ENCODE peak calls at places on chromosomes 13 and 19, in seven cellular contexts. I is AG04449, Z is EL, H is A172, K is HuH-7, R is Calu3, W is GM19239. M is an unnamed sample.

GRCh38 chr13:97723655-97724054 is 229.8 kb upstream of the IPO5 start:
- DNase-seq in I (no peak), W (no peak), K (no peak), H (no peak), R (no peak), Z (no peak), M (no peak)

GRCh38 chr13:97629601-97630272 is 195.8 kb downstream of the RAP2A start:
- DNase-seq in R (no peak), I (no peak), H (no peak), W (no peak), Z (no peak), K (no peak), M (peak)

GRCh38 chr13:29140277-29140676 is 320.1 kb downstream of the MTUS2 start:
- DNase-seq in I (peak), H (peak), R (no peak), K (no peak), W (no peak), Z (peak), M (no peak)

GRCh38 chr13:66407159-66407558 is 823.0 kb downstream of the PCDH9 start:
- DNase-seq in R (no peak), H (no peak), W (no peak), K (no peak), Z (no peak), I (no peak), M (no peak)

GRCh38 chr13:92158335-92158734 is 759.9 kb downstream of the GPC5 start:
- DNase-seq in I (no peak), W (no peak), Z (no peak), K (no peak), R (no peak), H (peak), M (no peak)

GRCh38 chr19:6227941-6228325 is 51.8 kb downstream of the MLLT1 start:
- DNase-seq in I (no peak), R (no peak), Z (no peak), K (no peak), W (no peak), H (no peak), M (no peak)

GRCh38 chr13:98445340-98446233 is 131.3 kb downstream of the STK24 start:
- DNase-seq in R (peak), W (peak), K (peak), Z (peak), I (no peak), H (peak), M (no peak)

GRCh38 chr13:31042501-31043165 is 110.2 kb downstream of the TEX26 start:
- DNase-seq in H (no peak), I (no peak), Z (no peak), W (no peak), K (no peak), R (no peak), M (no peak)

GRCh38 chr19:919157-920050 is 2.3 kb downstream of the KISS1R start:
- DNase-seq in Z (no peak), K (no peak), W (no peak), H (no peak), R (peak), I (no peak), M (peak)

GRCh38 chr13:21372530-21372929 is 86.6 kb downstream of the ZDHHC20 start:
- DNase-seq in R (no peak), I (no peak), W (no peak), Z (no peak), H (no peak), K (no peak), M (no peak)

GRCh38 chr13:40306817-40307216 is 359.6 kb downstream of the FOXO1 start:
- DNase-seq in I (no peak), R (no peak), K (no peak), H (no peak), W (no peak), Z (no peak), M (no peak)

GRCh38 chr13:77810430-77810829 is 108.2 kb downstream of the EDNRB start:
- DNase-seq in H (peak), R (no peak), W (peak), Z (peak), K (peak), I (no peak), M (no peak)

GRCh38 chr19:18312021-18312534 is 10.8 kb downstream of the LSM4 start:
- DNase-seq in R (no peak), I (no peak), Z (no peak), H (no peak), W (no peak), K (no peak), M (no peak)

GRCh38 chr19:2305974-2306806 is 1.8 kb downstream of the LINGO3 start:
- DNase-seq in Z (no peak), K (no peak), W (no peak), H (no peak), I (no peak), R (no peak), M (no peak)

GRCh38 chr13:48315981-48316380 is 12.4 kb downstream of the RB1 start:
- DNase-seq in W (no peak), R (no peak), Z (no peak), K (no peak), H (no peak), I (no peak), M (no peak)

GRCh38 chr19:1538978-1539377 is 15.1 kb downstream of the PLK5 start:
- DNase-seq in Z (no peak), H (no peak), K (no peak), W (no peak), R (no peak), I (no peak), M (no peak)

GRCh38 chr13:36998624-36999041 is 507 bp downstream of the ALG5 start:
- DNase-seq in W (no peak), I (no peak), Z (peak), R (peak), K (peak), H (no peak), M (peak)

GRCh38 chr13:91946498-91947070 is 548.2 kb downstream of the GPC5 start:
- DNase-seq in Z (no peak), K (peak), H (peak), R (no peak), I (no peak), W (no peak), M (no peak)

GRCh38 chr13:64633948-64634347 is 2596.2 kb downstream of the PCDH9 start:
- DNase-seq in Z (no peak), K (no peak), H (peak), R (no peak), I (no peak), W (no peak), M (no peak)

GRCh38 chr13:26074706-26075105 is 22.9 kb upstream of the SHISA2 start:
- DNase-seq in I (no peak), K (no peak), W (no peak), Z (peak), H (peak), R (peak), M (no peak)

GRCh38 chr13:34513526-34513925 is 428.5 kb upstream of the NBEA start:
- DNase-seq in W (no peak), H (no peak), K (no peak), I (no peak), R (no peak), Z (no peak), M (no peak)

GRCh38 chr19:41799444-41800000 is 3.1 kb downstream of the CEACAM3 start:
- DNase-seq in W (no peak), K (no peak), I (no peak), R (peak), Z (no peak), H (no peak), M (no peak)

GRCh38 chr19:35621708-35622107 is 7.1 kb upstream of the RBM42 start:
- DNase-seq in W (no peak), K (no peak), I (no peak), H (no peak), R (no peak), Z (no peak), M (no peak)

GRCh38 chr13:79196366-79196765 is 209.7 kb downstream of the RBM26 start:
- DNase-seq in Z (no peak), H (no peak), I (no peak), R (no peak), K (no peak), W (no peak), M (no peak)

GRCh38 chr13:40149611-40150283 is 494.3 kb downstream of the COG6 start:
- DNase-seq in K (no peak), W (no peak), R (no peak), Z (peak), H (peak), I (peak), M (no peak)

GRCh38 chr19:38559428-38560401 is 58.0 kb downstream of the MAP4K1 start:
- DNase-seq in K (no peak), Z (peak), I (no peak), W (peak), R (no peak), H (peak), M (no peak)

GRCh38 chr19:38386300-38386967 is 1.4 kb downstream of the GGN start:
- DNase-seq in R (no peak), W (no peak), Z (no peak), H (no peak), K (no peak), I (no peak), M (no peak)

GRCh38 chr13:98556968-98557591 is 19.8 kb downstream of the STK24 start:
- DNase-seq in Z (peak), R (no peak), I (no peak), W (no peak), K (no peak), H (peak), M (no peak)

GRCh38 chr13:52713894-52714293 is 25.7 kb downstream of the CNMD start:
- DNase-seq in I (no peak), Z (no peak), H (no peak), W (no peak), K (no peak), R (no peak), M (no peak)

GRCh38 chr13:113948034-113948742 is 25.7 kb downstream of the C13orf46 start:
- DNase-seq in H (no peak), I (no peak), Z (no peak), W (no peak), K (no peak), R (no peak), M (no peak)

GRCh38 chr13:113637262-113638160 is 20.5 kb downstream of the ATP4B start:
- DNase-seq in K (no peak), R (no peak), H (no peak), Z (no peak), I (no peak), W (no peak), M (no peak)

GRCh38 chr13:67048793-67049150 is 181.4 kb downstream of the PCDH9 start:
- DNase-seq in Z (peak), R (no peak), I (peak), W (no peak), K (no peak), H (no peak), M (no peak)

GRCh38 chr19:814108-815078 is 7.4 kb downstream of the PLPPR3 start:
- DNase-seq in W (no peak), Z (no peak), R (no peak), H (no peak), I (no peak), K (no peak), M (no peak)

M was measured in NCI-H1105.